ENCODE peak calls at places on chromosomes 11 and 22, in seven cellular contexts. C, B, Y, U, W, I and E are unnamed samples.
A peak's percentile ranks its signal among the peaks of the same experiment; 100 is the strongest.

GRCh38 chr22:41341990-41342389 is 39.8 kb upstream of the TEF start:
- DNase-seq in C (no peak), B (no peak), Y (no peak), U (no peak), W (no peak), I (no peak), E (peak; percentile 65)

GRCh38 chr11:128302425-128303186 is 284.8 kb downstream of the ETS1 start:
- DNase-seq in C (no peak), B (no peak), Y (no peak), U (no peak), W (no peak), I (no peak), E (peak; percentile 88)

GRCh38 chr22:35940166-35940565 is 88.5 kb downstream of the RBFOX2 start:
- DNase-seq in C (no peak), B (no peak), Y (no peak), U (no peak), W (no peak), I (peak; percentile 48), E (no peak)

GRCh38 chr11:31480930-31481329 is 28.5 kb downstream of the IMMP1L start:
- DNase-seq in C (no peak), B (no peak), Y (no peak), U (no peak), W (peak; percentile 37), I (no peak), E (no peak)

GRCh38 chr11:128893578-128894295 is 2.6 kb downstream of the KCNJ5 start:
- DNase-seq in C (no peak), B (no peak), Y (no peak), U (no peak), W (no peak), I (no peak), E (peak; percentile 49)

GRCh38 chr11:18046116-18046777 is at the start of gene TPH1:
- DNase-seq in C (peak; percentile 74), B (no peak), Y (no peak), U (peak; percentile 67), W (no peak), I (peak; percentile 89), E (no peak)

GRCh38 chr11:34636127-34636526 is 15.2 kb downstream of the EHF start:
- DNase-seq in C (no peak), B (no peak), Y (no peak), U (no peak), W (no peak), I (no peak), E (no peak)

GRCh38 chr11:44658451-44658850 is 68.3 kb upstream of the TSPAN18 start:
- DNase-seq in C (peak; percentile 34), B (no peak), Y (no peak), U (no peak), W (peak; percentile 66), I (no peak), E (peak; percentile 32)

GRCh38 chr11:106644824-106645223 is 373.5 kb downstream of the GUCY1A2 start:
- DNase-seq in C (peak; percentile 46), B (no peak), Y (no peak), U (no peak), W (no peak), I (peak; percentile 61), E (no peak)

GRCh38 chr11:3359092-3359824 is 19.7 kb downstream of the ZNF195 start:
- DNase-seq in C (no peak), B (no peak), Y (no peak), U (no peak), W (no peak), I (peak; percentile 11), E (no peak)

GRCh38 chr11:61004841-61005240 is 33.4 kb downstream of the CD6 start:
- DNase-seq in C (peak; percentile 65), B (no peak), Y (no peak), U (no peak), W (peak; percentile 87), I (no peak), E (no peak)

GRCh38 chr22:40739723-40740122 is 60.4 kb downstream of the MCHR1 start:
- DNase-seq in C (no peak), B (no peak), Y (no peak), U (no peak), W (no peak), I (no peak), E (no peak)

GRCh38 chr11:113373981-113374560 is 13.5 kb upstream of the ANKK1 start:
- DNase-seq in C (peak; percentile 30), B (no peak), Y (no peak), U (no peak), W (no peak), I (no peak), E (no peak)

GRCh38 chr22:30266445-30267381 is at the start of gene OSM:
- DNase-seq in C (no peak), B (peak; percentile 97), Y (no peak), U (peak; percentile 89), W (no peak), I (no peak), E (peak; percentile 69)

GRCh38 chr22:25172153-25172552 is 27.5 kb upstream of the CRYBB3 start:
- DNase-seq in C (peak; percentile 12), B (no peak), Y (no peak), U (no peak), W (no peak), I (no peak), E (peak; percentile 27)

GRCh38 chr11:73312806-73313403 is 4.8 kb downstream of the ARHGEF17 start:
- DNase-seq in C (no peak), B (no peak), Y (no peak), U (no peak), W (no peak), I (no peak), E (no peak)

GRCh38 chr22:28442951-28443876 is 236.4 kb downstream of the TTC28 start:
- DNase-seq in C (peak; percentile 87), B (peak; percentile 78), Y (no peak), U (peak; percentile 63), W (peak; percentile 88), I (peak; percentile 72), E (no peak)

GRCh38 chr22:44755956-44756361 is 3.6 kb downstream of the ARHGAP8 start:
- DNase-seq in C (no peak), B (no peak), Y (no peak), U (no peak), W (no peak), I (no peak), E (no peak)

GRCh38 chr11:497565-498296 is 9.3 kb downstream of the RNH1 start:
- DNase-seq in C (no peak), B (no peak), Y (no peak), U (no peak), W (no peak), I (no peak), E (no peak)

DNA sequence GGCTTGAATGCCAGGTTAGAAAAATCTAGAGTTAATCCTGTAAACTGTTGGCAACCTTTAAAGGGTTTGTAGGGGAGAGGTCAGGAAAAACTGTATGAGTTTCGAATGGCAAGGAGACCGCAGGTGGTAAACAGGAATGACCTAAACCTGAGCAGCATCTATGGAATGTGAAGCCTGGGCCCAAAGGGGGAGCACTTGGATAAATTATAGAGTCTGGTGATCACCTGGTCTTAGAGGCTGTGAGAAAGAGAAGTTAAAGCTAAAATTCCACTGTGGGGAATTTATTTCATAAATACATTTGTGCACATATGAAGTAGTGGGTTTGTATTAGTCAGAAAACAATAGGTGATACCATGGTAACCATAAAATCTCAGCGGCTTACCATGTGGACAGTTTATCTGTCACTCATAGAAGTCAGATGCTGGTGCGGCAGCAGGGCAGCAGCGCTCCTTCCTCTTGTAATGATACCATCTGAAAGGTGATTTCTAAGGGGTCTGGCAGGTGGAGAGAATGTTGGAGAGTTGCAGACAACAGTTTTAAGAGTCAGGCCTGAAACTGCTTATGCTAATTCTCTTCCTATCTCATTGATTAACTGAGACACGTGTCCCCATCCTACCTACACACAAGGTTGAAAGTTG is 1104.4 kb upstream of the CCDC90B start:
- DNase-seq in C (no peak), B (no peak), Y (no peak), U (no peak), W (peak; percentile 15), I (peak; percentile 14), E (no peak)
- TF ChIP-seq CTCF in C (no peak), B (no peak), Y (no peak), U (no peak), W (peak; percentile 26), I (no peak), E (no peak)

GRCh38 chr22:20949698-20950183 is 17.3 kb upstream of the AIFM3 start:
- DNase-seq in C (no peak), B (no peak), Y (no peak), U (no peak), W (no peak), I (no peak), E (no peak)

GRCh38 chr22:20946991-20947390 is 20.1 kb upstream of the AIFM3 start:
- DNase-seq in C (no peak), B (peak; percentile 9), Y (no peak), U (no peak), W (no peak), I (no peak), E (no peak)

GRCh38 chr22:20946080-20946986 is 20.7 kb upstream of the AIFM3 start:
- DNase-seq in C (peak; percentile 27), B (no peak), Y (no peak), U (no peak), W (no peak), I (peak; percentile 47), E (no peak)

GRCh38 chr22:20948989-20949388 is 18.1 kb upstream of the AIFM3 start:
- DNase-seq in C (no peak), B (no peak), Y (no peak), U (no peak), W (no peak), I (no peak), E (no peak)

GRCh38 chr22:20948450-20948849 is 18.6 kb upstream of the AIFM3 start:
- DNase-seq in C (no peak), B (no peak), Y (no peak), U (no peak), W (no peak), I (no peak), E (no peak)
- H3K4me3 ChIP-seq in C (no peak overlapping the region), B (no peak overlapping the region), Y (no peak overlapping the region), U (no peak overlapping the region), W (no peak overlapping the region), I (no peak overlapping the region), E (no peak overlapping the region)

GRCh38 chr22:37221424-37222336 is 9.4 kb upstream of the SSTR3 start:
- DNase-seq in C (no peak), B (peak; percentile 79), Y (no peak), U (no peak), W (no peak), I (no peak), E (no peak)
- TF ChIP-seq CTCF in C (no peak), B (no peak), Y (no peak), U (no peak), W (no peak), I (no peak), E (peak; percentile 8)

GRCh38 chr22:19125011-19125410 is 2.8 kb upstream of the DGCR2 start:
- DNase-seq in C (no peak), B (peak; percentile 49), Y (no peak), U (no peak), W (no peak), I (no peak), E (no peak)

GRCh38 chr22:19124377-19124776 is 2.2 kb upstream of the DGCR2 start:
- DNase-seq in C (no peak), B (peak; percentile 61), Y (no peak), U (no peak), W (no peak), I (no peak), E (no peak)

GRCh38 chr22:19122752-19123492 is 710 bp upstream of the DGCR2 start:
- DNase-seq in C (peak; percentile 36), B (no peak), Y (no peak), U (no peak), W (no peak), I (no peak), E (no peak)

GRCh38 chr22:19122143-19122751 is at the start of gene DGCR2:
- DNase-seq in C (peak; percentile 98), B (peak; percentile 99), Y (peak; percentile 70), U (peak; percentile 97), W (peak; percentile 97), I (peak; percentile 85), E (peak; percentile 98)

GRCh38 chr22:19123936-19124335 is 1.7 kb upstream of the DGCR2 start:
- DNase-seq in C (no peak), B (no peak), Y (no peak), U (no peak), W (no peak), I (no peak), E (no peak)
- H3K4me3 ChIP-seq in C (no peak overlapping the region), B (no peak overlapping the region), Y (no peak overlapping the region), U (no peak overlapping the region), W (no peak overlapping the region), I (no peak overlapping the region), E (no peak overlapping the region)